ENCODE peak calls at places on chromosomes 6 and 20, in four cellular contexts. N is GM23338, K is A549, O is HepG2. R is an unnamed sample.

GRCh38 chr6:24581084-24581669 is 64.8 kb downstream of the KIAA0319 start:
- DNase-seq in O (peak), N (peak), K (peak), R (peak)

GRCh38 chr20:2133318-2134183 is 31.9 kb downstream of the STK35 start:
- DNase-seq in N (no peak), K (peak), O (no peak), R (no peak)

GRCh38 chr6:33895296-33895695 is 91.5 kb upstream of the MLN start:
- DNase-seq in O (no peak), K (no peak), N (no peak), R (no peak)

GRCh38 chr6:39055661-39056060 is 7.1 kb downstream of the GLP1R start:
- DNase-seq in N (no peak), K (no peak), O (no peak), R (no peak)

GRCh38 chr6:156280131-156280530 is 497.0 kb upstream of the ARID1B start:
- DNase-seq in K (no peak), O (no peak), N (no peak), R (no peak)

GRCh38 chr6:56956481-56956880 is 1.6 kb downstream of the BEND6 start:
- DNase-seq in O (no peak), K (no peak), N (peak), R (no peak)

GRCh38 chr6:35298625-35299140 is 1.1 kb downstream of the DEF6 start:
- DNase-seq in K (no peak), N (no peak), O (no peak), R (no peak)

GRCh38 chr6:119844385-119844784 is 494.8 kb upstream of the MAN1A1 start:
- DNase-seq in O (no peak), N (no peak), K (no peak), R (no peak)

GRCh38 chr6:129889580-129889979 is 28.5 kb upstream of the TMEM244 start:
- DNase-seq in N (no peak), K (no peak), O (no peak), R (no peak)

GRCh38 chr6:26311012-26311384 is 54.0 kb upstream of the BTN3A2 start:
- DNase-seq in N (peak), K (peak), O (peak), R (no peak)

GRCh38 chr6:153771577-153771976 is 267.5 kb upstream of the OPRM1 start:
- DNase-seq in O (no peak), K (no peak), N (no peak), R (no peak)

GRCh38 chr20:50283922-50284810 is 93.5 kb downstream of the CEBPB start:
- DNase-seq in K (peak), N (no peak), O (peak), R (no peak)

GRCh38 chr6:56242343-56242742 is 5.0 kb downstream of the COL21A1 start:
- DNase-seq in K (no peak), N (no peak), O (no peak), R (no peak)

GRCh38 chr6:714100-714499 is 21.2 kb upstream of the EXOC2 start:
- DNase-seq in N (no peak), K (no peak), O (no peak), R (no peak)

GRCh38 chr20:561437-562231 is 18.0 kb upstream of the CSNK2A1 start:
- DNase-seq in K (peak), O (peak), N (peak), R (peak)

GRCh38 chr6:66962082-66962481 is 1255.1 kb upstream of the EYS start:
- DNase-seq in K (no peak), N (no peak), O (no peak), R (no peak)

GRCh38 chr20:10670521-10671220 is 3.1 kb downstream of the JAG1 start:
- DNase-seq in K (no peak), O (peak), N (no peak), R (no peak)

GRCh38 chr6:293185-294174 is 1.2 kb downstream of the DUSP22 start:
- DNase-seq in O (no peak), K (no peak), N (peak), R (no peak)

GRCh38 chr6:6333498-6333897 is 13.0 kb upstream of the F13A1 start:
- DNase-seq in O (no peak), N (no peak), K (no peak), R (no peak)

GRCh38 chr6:21230536-21230935 is 363.0 kb upstream of the SOX4 start:
- DNase-seq in N (no peak), O (no peak), K (no peak), R (no peak)

GRCh38 chr6:19399406-19399805 is 437.8 kb upstream of the ID4 start:
- DNase-seq in O (no peak), N (no peak), K (no peak), R (no peak)

GRCh38 chr6:24719125-24719931 is at the start of gene C6orf62:
- DNase-seq in N (peak), O (no peak), K (no peak), R (no peak)

GRCh38 chr20:62668441-62669027 is 26.2 kb downstream of the SLCO4A1 start:
- DNase-seq in N (peak), K (peak), O (peak), R (peak)

GRCh38 chr6:136510299-136510698 is 39.9 kb downstream of the MAP7 start:
- DNase-seq in N (no peak), O (no peak), K (no peak), R (no peak)

GRCh38 chr20:50286609-50287008 is 96.0 kb downstream of the CEBPB start:
- DNase-seq in N (no peak), O (no peak), K (peak), R (no peak)

GRCh38 chr6:134352786-134353480 is 35.0 kb upstream of the SGK1 start:
- DNase-seq in K (no peak), N (no peak), O (no peak), R (no peak)

GRCh38 chr20:57064836-57065235 is 201.6 kb downstream of the BMP7 start:
- DNase-seq in N (no peak), K (no peak), O (no peak), R (no peak)

GRCh38 chr20:51725584-51726176 is 42.5 kb downstream of the ATP9A start:
- DNase-seq in N (no peak), K (no peak), O (peak), R (no peak)

GRCh38 chr6:30515967-30516753 is 26.9 kb downstream of the HLA-E start:
- DNase-seq in K (peak), O (peak), N (peak), R (peak)
- TF ChIP-seq REST in K (no peak), O (no peak), N (no peak), R (no peak)

GRCh38 chr20:44203161-44203560 is 7.4 kb downstream of the OSER1 start:
- DNase-seq in N (no peak), K (no peak), O (no peak), R (no peak)
- H3K27ac ChIP-seq in N (no peak), K (peak), O (no peak), R (peak)

DNA sequence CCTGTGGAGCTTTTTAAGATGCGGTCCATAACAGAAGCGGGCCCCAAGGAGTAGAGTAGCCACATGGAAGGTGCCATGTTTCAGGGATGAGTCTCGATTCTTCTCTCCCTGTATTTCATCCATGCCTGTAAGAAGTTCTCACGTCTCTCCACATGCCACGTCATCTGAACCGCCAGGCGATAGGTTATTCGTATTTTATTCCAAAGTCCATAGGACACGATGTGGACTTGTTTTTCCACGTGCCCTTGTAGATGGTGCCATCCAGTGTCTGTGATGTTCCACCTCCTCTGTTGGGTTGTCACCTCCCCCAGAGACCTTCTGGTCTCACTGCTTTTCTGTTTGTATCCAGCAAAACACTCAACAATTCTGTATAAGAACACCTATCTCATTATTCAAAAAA is 17.6 kb downstream of the HEBP2 start:
- DNase-seq in O (no peak), N (no peak), K (no peak), R (no peak)
- TF ChIP-seq REST in O (no peak), N (no peak), K (no peak), R (no peak)

DNA sequence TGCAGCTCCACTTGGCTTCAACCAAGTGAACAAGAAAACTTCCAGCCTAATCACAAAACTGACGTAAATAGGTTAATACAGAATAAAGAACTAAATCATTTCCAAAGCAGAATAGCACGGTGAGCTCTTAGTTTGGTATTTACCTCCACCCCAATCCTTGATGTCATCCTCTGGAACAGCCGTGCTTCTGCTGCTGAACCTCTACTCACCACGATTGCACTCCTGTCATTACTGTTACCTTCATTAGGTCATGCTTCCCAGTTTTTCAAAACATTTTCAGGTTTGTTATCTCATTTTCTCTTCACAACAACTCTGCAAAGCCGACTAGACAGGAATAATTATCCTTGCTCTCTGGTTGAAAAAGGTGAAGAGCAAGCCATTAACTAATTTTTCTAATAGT is 15.6 kb upstream of the PLEKHG1 start:
- DNase-seq in N (no peak), K (no peak), O (no peak), R (no peak)
- H3K27ac ChIP-seq in N (no peak), K (no peak), O (no peak), R (no peak)

R was measured in Panc1.